ENCODE peak calls at places on chromosomes 6 and 20, in nine cellular contexts. E, T, P, L, K, J, R, N and I are unnamed samples.
A peak's percentile ranks its signal among the peaks of the same experiment; 100 is the strongest.

GRCh38 chr20:51389543-51389924 is 153.0 kb downstream of the NFATC2 start:
- DNase-seq in E (no peak), J (no peak), R (no peak), T (no peak), K (no peak), L (no peak), N (peak; percentile 30), P (no peak), I (no peak)

GRCh38 chr20:24634855-24635254 is 165.4 kb downstream of the SYNDIG1 start:
- DNase-seq in J (no peak), P (no peak), R (peak; percentile 67), T (peak; percentile 82), N (no peak), K (no peak), L (no peak), E (peak; percentile 64), I (no peak)

GRCh38 chr6:10759312-10759839 is 11.8 kb downstream of the TMEM14B start:
- DNase-seq in T (peak; percentile 63), N (no peak), K (no peak), E (peak; percentile 32), J (no peak), P (no peak), L (no peak), R (peak; percentile 50), I (no peak)

GRCh38 chr6:129312865-129313264 is 397.1 kb downstream of the ARHGAP18 start:
- DNase-seq in R (peak; percentile 25), K (no peak), P (no peak), E (peak; percentile 3), T (no peak), N (no peak), J (no peak), L (no peak), I (no peak)

GRCh38 chr6:3414704-3415453 is 42.0 kb downstream of the SLC22A23 start:
- DNase-seq in N (no peak), T (peak; percentile 21), L (no peak), R (peak; percentile 43), P (no peak), J (no peak), K (peak; percentile 6), E (no peak), I (no peak)

GRCh38 chr20:38143646-38144554 is 21.2 kb downstream of the TGM2 start:
- DNase-seq in N (peak; percentile 90), T (peak; percentile 81), P (no peak), R (no peak), K (no peak), E (peak; percentile 32), J (no peak), L (no peak), I (peak; percentile 62)

GRCh38 chr6:135488023-135488422 is 9.5 kb downstream of the AHI1 start:
- DNase-seq in T (no peak), K (no peak), E (no peak), R (no peak), J (no peak), N (no peak), P (no peak), L (no peak), I (no peak)

GRCh38 chr20:44736170-44737021 is 9.3 kb upstream of the KCNK15 start:
- DNase-seq in T (peak; percentile 88), J (no peak), R (peak; percentile 82), P (peak; percentile 47), E (peak; percentile 39), K (no peak), L (no peak), N (peak; percentile 72), I (peak; percentile 57)

GRCh38 chr6:70166088-70166958 is 136.6 kb downstream of the COL9A1 start:
- DNase-seq in T (peak; percentile 45), J (no peak), R (peak; percentile 64), L (peak; percentile 23), K (peak; percentile 14), P (peak; percentile 69), E (peak; percentile 3), N (peak; percentile 85), I (no peak)

GRCh38 chr6:170037541-170038250 is 253.2 kb downstream of the DLL1 start:
- DNase-seq in R (no peak), L (no peak), P (no peak), T (no peak), E (no peak), K (no peak), J (no peak), N (peak; percentile 66), I (peak; percentile 23)

GRCh38 chr6:129370268-129370916 is 339.6 kb downstream of the ARHGAP18 start:
- DNase-seq in P (peak; percentile 42), E (no peak), N (no peak), L (no peak), T (peak; percentile 47), R (peak; percentile 30), K (no peak), J (no peak), I (peak; percentile 25)

GRCh38 chr6:156430361-156430760 is 346.8 kb upstream of the ARID1B start:
- DNase-seq in K (no peak), T (no peak), J (no peak), R (no peak), P (no peak), N (no peak), L (no peak), E (no peak), I (no peak)

GRCh38 chr20:57632286-57632685 is 12.1 kb upstream of the ZBP1 start:
- DNase-seq in R (no peak), T (no peak), J (no peak), E (no peak), K (no peak), L (no peak), N (no peak), P (no peak), I (no peak)

GRCh38 chr6:31908791-31909190 is 6.9 kb upstream of the ZBTB12 start:
- DNase-seq in J (no peak), R (no peak), E (no peak), P (no peak), K (no peak), T (no peak), N (no peak), L (no peak), I (no peak)

GRCh38 chr6:43877021-43877420 is 107.0 kb downstream of the VEGFA start:
- DNase-seq in P (no peak), L (no peak), K (no peak), J (no peak), T (no peak), N (no peak), R (no peak), E (no peak), I (no peak)

GRCh38 chr6:48560408-48560807 is 449.4 kb upstream of the PTCHD4 start:
- DNase-seq in T (no peak), N (no peak), P (no peak), E (no peak), L (no peak), J (no peak), R (no peak), K (no peak), I (no peak)

GRCh38 chr20:47785900-47786762 is 850 bp upstream of the SULF2 start:
- DNase-seq in N (peak; percentile 89), K (no peak), P (peak; percentile 74), J (no peak), E (peak; percentile 59), R (peak; percentile 69), T (peak; percentile 63), L (peak; percentile 63), I (peak; percentile 85)

GRCh38 chr6:160048471-160048870 is 73.1 kb upstream of the SLC22A1 start:
- DNase-seq in P (no peak), T (no peak), J (no peak), R (no peak), E (no peak), N (peak; percentile 32), L (no peak), K (no peak), I (no peak)

GRCh38 chr20:49541733-49542513 is 26.0 kb downstream of the PTGIS start:
- DNase-seq in K (peak; percentile 67), T (peak; percentile 85), N (no peak), J (peak; percentile 60), E (peak; percentile 49), R (peak; percentile 82), P (peak; percentile 66), L (peak; percentile 61), I (peak; percentile 83)

GRCh38 chr6:134707342-134707982 is 242.4 kb downstream of the ALDH8A1 start:
- DNase-seq in K (no peak), T (peak; percentile 8), P (no peak), R (peak; percentile 27), L (no peak), N (no peak), E (no peak), J (no peak), I (no peak)

GRCh38 chr20:56903421-56903820 is 274.3 kb downstream of the TFAP2C start:
- DNase-seq in E (no peak), T (no peak), P (no peak), J (no peak), L (no peak), N (no peak), K (no peak), R (no peak), I (no peak)

GRCh38 chr6:91352285-91352684 is 765.4 kb upstream of the MAP3K7 start:
- DNase-seq in T (no peak), R (no peak), P (no peak), L (no peak), E (no peak), J (no peak), K (no peak), N (no peak), I (no peak)

GRCh38 chr6:131660195-131660594 is 23.1 kb downstream of the ENPP3 start:
- DNase-seq in P (no peak), K (no peak), T (peak; percentile 87), R (no peak), E (no peak), N (no peak), J (no peak), L (no peak), I (no peak)

GRCh38 chr6:152368761-152369624 is 268.2 kb downstream of the SYNE1 start:
- DNase-seq in N (no peak), J (no peak), E (no peak), P (no peak), T (no peak), K (no peak), L (peak; percentile 23), R (no peak), I (peak; percentile 58)

GRCh38 chr6:2738373-2738979 is 12.2 kb downstream of the MYLK4 start:
- DNase-seq in E (peak; percentile 20), P (peak; percentile 62), K (peak; percentile 22), N (no peak), J (no peak), R (peak; percentile 62), T (peak; percentile 83), L (no peak), I (no peak)

GRCh38 chr20:23125625-23126191 is 39.6 kb upstream of the CD93 start:
- DNase-seq in E (no peak), N (peak; percentile 82), R (no peak), P (no peak), J (no peak), L (no peak), T (peak; percentile 100), K (no peak), I (no peak)

GRCh38 chr20:41654884-41655283 is 36.7 kb upstream of the CHD6 start:
- DNase-seq in T (peak; percentile 48), K (no peak), E (no peak), P (peak; percentile 43), N (no peak), L (no peak), J (no peak), R (peak; percentile 89), I (no peak)

GRCh38 chr6:55260181-55260580 is 67.1 kb upstream of the GFRAL start:
- DNase-seq in R (no peak), J (no peak), E (no peak), L (no peak), T (no peak), K (no peak), N (no peak), P (no peak), I (no peak)

GRCh38 chr6:157148391-157149323 is 174.7 kb downstream of the TMEM242 start:
- DNase-seq in E (peak; percentile 40), P (no peak), K (no peak), T (no peak), R (peak; percentile 58), N (no peak), L (peak; percentile 59), J (no peak), I (peak; percentile 39)

GRCh38 chr20:53100476-53100911 is 128.3 kb downstream of the TSHZ2 start:
- DNase-seq in J (no peak), E (no peak), K (no peak), L (no peak), P (no peak), R (no peak), T (no peak), N (no peak), I (no peak)

GRCh38 chr20:64058536-64058935 is 4.5 kb upstream of the TCEA2 start:
- DNase-seq in J (no peak), L (no peak), P (no peak), E (no peak), N (no peak), T (no peak), K (no peak), R (no peak), I (no peak)